ENCODE peak calls at places on chromosome 7, in seven cellular contexts. E is HepG2, M is HCT116, I is H1, Y is GM12878, K is SK-N-SH, J is K562. L is an unnamed sample.
A peak's percentile ranks its signal among the peaks of the same experiment; 100 is the strongest.

GRCh38 chr7:19561121-19561805 is 147.6 kb downstream of the POLR1F start:
- DNase-seq in K (no peak), M (no peak), Y (no peak), J (no peak), E (no peak), I (no peak), L (no peak)

GRCh38 chr7:34155225-34155908 is 250.0 kb downstream of the BMPER start:
- DNase-seq in I (no peak), M (no peak), J (no peak), E (no peak), Y (no peak), K (no peak), L (no peak)

GRCh38 chr7:105636982-105637381 is 55.7 kb upstream of the EFCAB10 start:
- DNase-seq in M (no peak), Y (no peak), K (no peak), E (no peak), J (no peak), I (no peak), L (no peak)

GRCh38 chr7:4282434-4283223 is 399.5 kb upstream of the FOXK1 start:
- DNase-seq in J (no peak), K (no peak), E (no peak), Y (no peak), M (no peak), I (no peak), L (no peak)

GRCh38 chr7:84291756-84292155 is 97.2 kb upstream of the SEMA3A start:
- DNase-seq in Y (no peak), E (no peak), K (no peak), I (no peak), M (no peak), J (no peak), L (peak; percentile 6)

GRCh38 chr7:104958278-104958903 is 55.6 kb upstream of the KMT2E start:
- DNase-seq in Y (no peak), J (no peak), I (no peak), K (no peak), M (no peak), E (no peak), L (no peak)

GRCh38 chr7:151769189-151769821 is 107.6 kb downstream of the PRKAG2 start:
- DNase-seq in M (no peak), I (no peak), E (no peak), J (no peak), K (no peak), Y (peak; percentile 60), L (no peak)

GRCh38 chr7:70935311-70935710 is 196.6 kb upstream of the GALNT17 start:
- DNase-seq in Y (no peak), I (no peak), M (no peak), E (no peak), K (no peak), J (no peak), L (no peak)

GRCh38 chr7:151299530-151299929 is 42.1 kb upstream of the NUB1 start:
- DNase-seq in M (no peak), E (no peak), K (no peak), Y (no peak), I (no peak), J (no peak), L (no peak)

GRCh38 chr7:76223286-76223972 is 21.7 kb downstream of the SRRM3 start:
- DNase-seq in M (no peak), Y (no peak), J (no peak), E (no peak), I (no peak), K (no peak), L (no peak)

GRCh38 chr7:98771519-98772241 is 98.1 kb downstream of the TMEM130 start:
- DNase-seq in J (no peak), Y (peak; percentile 35), M (no peak), I (no peak), E (peak; percentile 42), K (no peak), L (no peak)

GRCh38 chr7:129843365-129843898 is 109.3 kb downstream of the UBE2H start:
- DNase-seq in M (no peak), I (no peak), J (no peak), E (no peak), Y (no peak), K (no peak), L (no peak)

GRCh38 chr7:23117841-23118240 is 12.3 kb downstream of the KLHL7 start:
- DNase-seq in M (no peak), J (no peak), K (no peak), E (no peak), Y (no peak), I (no peak), L (no peak)

GRCh38 chr7:112220877-112221434 is 14.5 kb downstream of the ZNF277 start:
- DNase-seq in M (no peak), I (no peak), K (no peak), E (no peak), Y (no peak), J (no peak), L (no peak)

GRCh38 chr7:44587843-44588711 is 6.0 kb upstream of the TMED4 start:
- DNase-seq in E (peak; percentile 55), J (no peak), M (peak; percentile 56), I (no peak), Y (peak; percentile 53), K (peak; percentile 43), L (peak; percentile 80)

GRCh38 chr7:157087646-157088045 is 51.1 kb upstream of the UBE3C start:
- DNase-seq in M (no peak), E (no peak), Y (no peak), I (no peak), K (no peak), J (no peak), L (no peak)

GRCh38 chr7:1804310-1804709 is 134.2 kb downstream of the ELFN1 start:
- DNase-seq in M (no peak), I (no peak), E (no peak), J (no peak), K (no peak), Y (no peak), L (no peak)

GRCh38 chr7:5045558-5046396 is at the start of gene RBAK:
- DNase-seq in E (peak; percentile 92), Y (peak; percentile 90), M (peak; percentile 92), I (peak; percentile 93), K (peak; percentile 97), J (peak; percentile 92), L (peak; percentile 98)

GRCh38 chr7:158239290-158239981 is 348.2 kb downstream of the PTPRN2 start:
- DNase-seq in Y (no peak), J (peak; percentile 28), E (no peak), M (no peak), K (peak; percentile 64), I (no peak), L (no peak)

GRCh38 chr7:39186671-39187070 is 209.0 kb downstream of the POU6F2 start:
- DNase-seq in I (no peak), E (no peak), Y (no peak), K (no peak), J (no peak), M (no peak), L (no peak)

GRCh38 chr7:4849390-4849789 is 12.4 kb downstream of the PAPOLB start:
- DNase-seq in M (peak; percentile 12), E (peak; percentile 48), K (peak; percentile 81), Y (no peak), J (peak; percentile 64), I (no peak), L (peak; percentile 84)

GRCh38 chr7:157861551-157861950 is 524.7 kb downstream of the DNAJB6 start:
- DNase-seq in K (no peak), M (no peak), I (no peak), Y (no peak), E (no peak), J (no peak), L (no peak)

GRCh38 chr7:104956753-104957450 is 57.1 kb upstream of the KMT2E start:
- DNase-seq in J (no peak), E (no peak), Y (peak; percentile 77), M (no peak), I (no peak), K (no peak), L (no peak)

GRCh38 chr7:151472644-151473380 is 32.9 kb upstream of the CRYGN start:
- DNase-seq in I (no peak), M (no peak), E (no peak), Y (peak; percentile 83), K (no peak), J (no peak), L (no peak)

DNA sequence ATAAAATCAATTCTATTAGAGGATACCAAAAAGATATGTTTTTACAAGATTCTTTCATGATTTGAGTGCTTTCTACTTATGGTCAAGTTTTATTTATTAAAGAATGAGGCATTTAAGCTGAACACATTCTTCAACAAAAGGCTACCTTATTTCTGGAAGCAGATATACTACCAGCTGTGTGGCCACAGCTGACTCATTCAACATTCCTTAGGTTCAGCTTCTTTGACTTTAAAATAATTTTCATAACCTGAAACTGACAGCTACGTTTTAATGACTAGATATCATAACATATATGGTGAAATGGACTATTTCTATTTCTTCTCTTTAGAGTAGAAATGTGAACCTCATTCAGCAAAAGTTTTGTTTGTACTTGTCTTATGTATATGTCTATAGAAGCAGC is 414.2 kb upstream of the SEMA3C start:
- DNase-seq in E (no peak), J (no peak), I (no peak), M (no peak), K (no peak), Y (no peak), L (no peak)
- TF ChIP-seq JUND in E (no peak), J (no peak), I (no peak), M (no peak), K (peak; percentile 67), Y (no peak), L (no peak)

GRCh38 chr7:30115709-30116297 is 19.0 kb upstream of the MTURN start:
- DNase-seq in J (no peak), M (no peak), K (no peak), Y (no peak), I (no peak), E (no peak), L (no peak)
- TF ChIP-seq JUND in J (no peak), M (no peak), K (no peak), Y (no peak), I (no peak), E (no peak), L (no peak)

DNA sequence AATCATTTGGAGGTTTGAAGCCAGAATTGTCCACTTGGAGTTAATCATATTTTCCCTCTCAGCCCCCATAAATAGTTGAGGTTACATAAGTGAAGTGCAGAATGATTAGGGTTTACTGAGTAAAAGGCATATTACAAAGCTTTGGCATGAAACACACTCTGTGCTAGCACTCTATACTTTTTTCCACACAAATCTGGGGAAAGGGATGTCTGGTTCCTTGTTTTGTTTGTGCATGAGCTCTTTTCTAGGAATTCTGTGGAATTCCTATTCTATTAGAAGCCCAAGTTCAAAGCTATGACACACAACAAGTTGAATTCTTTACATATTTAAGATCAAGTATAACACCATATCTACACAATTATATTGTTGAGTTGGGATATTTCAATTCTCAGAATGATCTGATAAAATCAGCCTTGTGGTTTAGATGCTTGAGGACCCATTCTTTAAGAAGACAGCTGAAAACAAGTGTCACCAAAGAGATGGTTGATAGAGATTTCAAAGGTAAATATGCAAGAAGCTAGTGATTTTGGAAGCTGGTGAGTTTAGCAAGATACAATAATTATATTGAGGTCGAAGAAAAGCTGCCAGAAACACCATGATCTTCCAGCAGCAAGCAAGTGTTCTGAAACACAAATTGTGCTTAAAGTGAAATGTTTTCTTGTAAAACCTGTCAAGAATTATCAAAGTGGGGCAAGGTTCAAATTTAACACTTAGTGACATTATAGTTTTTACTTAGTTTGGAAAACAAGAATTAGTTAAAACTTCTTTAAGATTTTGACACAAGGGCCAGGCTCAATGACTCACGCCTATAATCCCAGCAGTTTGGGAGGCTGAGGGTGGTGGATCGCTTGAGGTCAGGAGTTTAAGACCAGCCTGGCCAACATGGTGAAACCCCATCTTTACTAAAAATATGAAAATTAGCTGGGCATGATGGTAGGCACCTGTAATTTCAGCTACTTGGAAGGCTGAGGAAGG is 122.6 kb downstream of the INHBA start:
- DNase-seq in K (no peak), I (no peak), Y (no peak), J (no peak), E (no peak), M (no peak), L (no peak)
- TF ChIP-seq JUND in K (peak; percentile 95), I (no peak), Y (no peak), J (no peak), E (no peak), M (no peak), L (no peak)

GRCh38 chr7:100964630-100965029 is 4.7 kb upstream of the MUC12 start:
- DNase-seq in K (no peak), I (no peak), M (no peak), E (no peak), Y (no peak), J (peak; percentile 18), L (no peak)
- TF ChIP-seq JUND in K (no peak), I (no peak), M (no peak), E (no peak), Y (no peak), J (no peak), L (no peak)